ENCODE peak calls at places on chromosomes 6 and 20, in ten cellular contexts. One of them, this sample, is unnamed.
A peak's percentile ranks its signal among the peaks of the same experiment; 100 is the strongest.

GRCh38 chr6:159817951-159818739 is 18.1 kb downstream of the PNLDC1 start:
- DNase-seq in NCI-H1694: no peak
- DNase-seq in activated CD8-positive, alpha-beta memory T cell treated with anti-CD3 and anti-CD28 coated beads for 48 hours: no peak
- DNase-seq in NCI-H1417: no peak
- DNase-seq in AG10803: no peak
- DNase-seq in glomerular endothelial cell: no peak
- DNase-seq in islet precursor cell: no peak
- DNase-seq in germinal center: no peak
- DNase-seq in activated naive CD4-positive, alpha-beta T cell treated with anti-CD3 and anti-CD28 coated beads, Interleukin-2, amount 10 ng/mL, durations not matched to agents 7 days and 5 days: no peak
- DNase-seq in left ventricle myocardium inferior: no peak
- DNase-seq in this sample: no peak

GRCh38 chr6:2839195-2839981 is 2.3 kb downstream of the SERPINB1 start:
- DNase-seq in NCI-H1694: no peak
- DNase-seq in activated CD8-positive, alpha-beta memory T cell treated with anti-CD3 and anti-CD28 coated beads for 48 hours: no peak
- DNase-seq in NCI-H1417: no peak
- DNase-seq in AG10803: peak; percentile 33
- DNase-seq in glomerular endothelial cell: no peak
- DNase-seq in islet precursor cell: no peak
- DNase-seq in germinal center: no peak
- DNase-seq in activated naive CD4-positive, alpha-beta T cell treated with anti-CD3 and anti-CD28 coated beads, Interleukin-2, amount 10 ng/mL, durations not matched to agents 7 days and 5 days: no peak
- DNase-seq in left ventricle myocardium inferior: no peak
- DNase-seq in this sample: no peak

GRCh38 chr6:160462551-160463109 is 114.5 kb downstream of the SLC22A3 start:
- DNase-seq in NCI-H1694: no peak
- DNase-seq in activated CD8-positive, alpha-beta memory T cell treated with anti-CD3 and anti-CD28 coated beads for 48 hours: peak; percentile 17
- DNase-seq in NCI-H1417: no peak
- DNase-seq in AG10803: peak; percentile 92
- DNase-seq in glomerular endothelial cell: no peak
- DNase-seq in islet precursor cell: no peak
- DNase-seq in germinal center: no peak
- DNase-seq in activated naive CD4-positive, alpha-beta T cell treated with anti-CD3 and anti-CD28 coated beads, Interleukin-2, amount 10 ng/mL, durations not matched to agents 7 days and 5 days: peak; percentile 77
- DNase-seq in left ventricle myocardium inferior: no peak
- DNase-seq in this sample: no peak

GRCh38 chr6:158047120-158047518 is 65.5 kb downstream of the SYNJ2 start:
- DNase-seq in NCI-H1694: no peak
- DNase-seq in activated CD8-positive, alpha-beta memory T cell treated with anti-CD3 and anti-CD28 coated beads for 48 hours: no peak
- DNase-seq in NCI-H1417: no peak
- DNase-seq in AG10803: peak; percentile 89
- DNase-seq in glomerular endothelial cell: no peak
- DNase-seq in islet precursor cell: no peak
- DNase-seq in germinal center: no peak
- DNase-seq in activated naive CD4-positive, alpha-beta T cell treated with anti-CD3 and anti-CD28 coated beads, Interleukin-2, amount 10 ng/mL, durations not matched to agents 7 days and 5 days: peak; percentile 58
- DNase-seq in left ventricle myocardium inferior: peak; percentile 28
- DNase-seq in this sample: no peak

GRCh38 chr6:13262302-13263006 is 65.9 kb downstream of the TBC1D7 start:
- DNase-seq in NCI-H1694: no peak
- DNase-seq in activated CD8-positive, alpha-beta memory T cell treated with anti-CD3 and anti-CD28 coated beads for 48 hours: no peak
- DNase-seq in NCI-H1417: no peak
- DNase-seq in AG10803: peak; percentile 50
- DNase-seq in glomerular endothelial cell: no peak
- DNase-seq in islet precursor cell: no peak
- DNase-seq in germinal center: no peak
- DNase-seq in activated naive CD4-positive, alpha-beta T cell treated with anti-CD3 and anti-CD28 coated beads, Interleukin-2, amount 10 ng/mL, durations not matched to agents 7 days and 5 days: no peak
- DNase-seq in left ventricle myocardium inferior: no peak
- DNase-seq in this sample: no peak

GRCh38 chr6:16762547-16763477 is 1.6 kb upstream of the ATXN1 start:
- DNase-seq in NCI-H1694: no peak
- DNase-seq in activated CD8-positive, alpha-beta memory T cell treated with anti-CD3 and anti-CD28 coated beads for 48 hours: peak; percentile 22
- DNase-seq in NCI-H1417: peak; percentile 63
- DNase-seq in AG10803: peak; percentile 89
- DNase-seq in glomerular endothelial cell: peak; percentile 73
- DNase-seq in islet precursor cell: peak; percentile 73
- DNase-seq in germinal center: peak; percentile 63
- DNase-seq in activated naive CD4-positive, alpha-beta T cell treated with anti-CD3 and anti-CD28 coated beads, Interleukin-2, amount 10 ng/mL, durations not matched to agents 7 days and 5 days: peak; percentile 67
- DNase-seq in left ventricle myocardium inferior: no peak
- DNase-seq in this sample: no peak

GRCh38 chr6:82576284-82576683 is 212.7 kb downstream of the TPBG start:
- DNase-seq in NCI-H1694: no peak
- DNase-seq in activated CD8-positive, alpha-beta memory T cell treated with anti-CD3 and anti-CD28 coated beads for 48 hours: no peak
- DNase-seq in NCI-H1417: no peak
- DNase-seq in AG10803: no peak
- DNase-seq in glomerular endothelial cell: no peak
- DNase-seq in islet precursor cell: no peak
- DNase-seq in germinal center: no peak
- DNase-seq in activated naive CD4-positive, alpha-beta T cell treated with anti-CD3 and anti-CD28 coated beads, Interleukin-2, amount 10 ng/mL, durations not matched to agents 7 days and 5 days: no peak
- DNase-seq in left ventricle myocardium inferior: no peak
- DNase-seq in this sample: no peak

GRCh38 chr6:38542031-38542430 is 97.7 kb downstream of the BTBD9 start:
- DNase-seq in NCI-H1694: no peak
- DNase-seq in activated CD8-positive, alpha-beta memory T cell treated with anti-CD3 and anti-CD28 coated beads for 48 hours: no peak
- DNase-seq in NCI-H1417: no peak
- DNase-seq in AG10803: peak; percentile 9
- DNase-seq in glomerular endothelial cell: no peak
- DNase-seq in islet precursor cell: no peak
- DNase-seq in germinal center: no peak
- DNase-seq in activated naive CD4-positive, alpha-beta T cell treated with anti-CD3 and anti-CD28 coated beads, Interleukin-2, amount 10 ng/mL, durations not matched to agents 7 days and 5 days: no peak
- DNase-seq in left ventricle myocardium inferior: no peak
- DNase-seq in this sample: no peak

GRCh38 chr6:108671790-108672189 is 111.1 kb downstream of the FOXO3 start:
- DNase-seq in NCI-H1694: no peak
- DNase-seq in activated CD8-positive, alpha-beta memory T cell treated with anti-CD3 and anti-CD28 coated beads for 48 hours: no peak
- DNase-seq in NCI-H1417: no peak
- DNase-seq in AG10803: no peak
- DNase-seq in glomerular endothelial cell: no peak
- DNase-seq in islet precursor cell: no peak
- DNase-seq in germinal center: no peak
- DNase-seq in activated naive CD4-positive, alpha-beta T cell treated with anti-CD3 and anti-CD28 coated beads, Interleukin-2, amount 10 ng/mL, durations not matched to agents 7 days and 5 days: no peak
- DNase-seq in left ventricle myocardium inferior: no peak
- DNase-seq in this sample: no peak

GRCh38 chr6:128570439-128571063 is 50.2 kb upstream of the PTPRK start:
- DNase-seq in NCI-H1694: no peak
- DNase-seq in activated CD8-positive, alpha-beta memory T cell treated with anti-CD3 and anti-CD28 coated beads for 48 hours: no peak
- DNase-seq in NCI-H1417: no peak
- DNase-seq in AG10803: no peak
- DNase-seq in glomerular endothelial cell: no peak
- DNase-seq in islet precursor cell: peak; percentile 57
- DNase-seq in germinal center: no peak
- DNase-seq in activated naive CD4-positive, alpha-beta T cell treated with anti-CD3 and anti-CD28 coated beads, Interleukin-2, amount 10 ng/mL, durations not matched to agents 7 days and 5 days: no peak
- DNase-seq in left ventricle myocardium inferior: no peak
- DNase-seq in this sample: no peak

GRCh38 chr6:5782783-5783567 is 223.8 kb downstream of the NRN1 start:
- DNase-seq in NCI-H1694: peak; percentile 77
- DNase-seq in activated CD8-positive, alpha-beta memory T cell treated with anti-CD3 and anti-CD28 coated beads for 48 hours: no peak
- DNase-seq in NCI-H1417: no peak
- DNase-seq in AG10803: no peak
- DNase-seq in glomerular endothelial cell: no peak
- DNase-seq in islet precursor cell: peak; percentile 59
- DNase-seq in germinal center: no peak
- DNase-seq in activated naive CD4-positive, alpha-beta T cell treated with anti-CD3 and anti-CD28 coated beads, Interleukin-2, amount 10 ng/mL, durations not matched to agents 7 days and 5 days: no peak
- DNase-seq in left ventricle myocardium inferior: peak; percentile 76
- DNase-seq in this sample: no peak

GRCh38 chr6:121879149-121879548 is 443.7 kb downstream of the GJA1 start:
- DNase-seq in NCI-H1694: no peak
- DNase-seq in activated CD8-positive, alpha-beta memory T cell treated with anti-CD3 and anti-CD28 coated beads for 48 hours: no peak
- DNase-seq in NCI-H1417: no peak
- DNase-seq in AG10803: peak; percentile 91
- DNase-seq in glomerular endothelial cell: no peak
- DNase-seq in islet precursor cell: no peak
- DNase-seq in germinal center: no peak
- DNase-seq in activated naive CD4-positive, alpha-beta T cell treated with anti-CD3 and anti-CD28 coated beads, Interleukin-2, amount 10 ng/mL, durations not matched to agents 7 days and 5 days: no peak
- DNase-seq in left ventricle myocardium inferior: no peak
- DNase-seq in this sample: no peak

GRCh38 chr6:168089186-168090063 is 10.4 kb upstream of the FRMD1 start:
- DNase-seq in NCI-H1694: no peak
- DNase-seq in activated CD8-positive, alpha-beta memory T cell treated with anti-CD3 and anti-CD28 coated beads for 48 hours: no peak
- DNase-seq in NCI-H1417: peak; percentile 90
- DNase-seq in AG10803: no peak
- DNase-seq in glomerular endothelial cell: no peak
- DNase-seq in islet precursor cell: peak; percentile 68
- DNase-seq in germinal center: no peak
- DNase-seq in activated naive CD4-positive, alpha-beta T cell treated with anti-CD3 and anti-CD28 coated beads, Interleukin-2, amount 10 ng/mL, durations not matched to agents 7 days and 5 days: no peak
- DNase-seq in left ventricle myocardium inferior: no peak
- DNase-seq in this sample: no peak

GRCh38 chr20:23937303-23938117 is 51.1 kb downstream of the GGTLC1 start:
- DNase-seq in NCI-H1694: peak; percentile 62
- DNase-seq in activated CD8-positive, alpha-beta memory T cell treated with anti-CD3 and anti-CD28 coated beads for 48 hours: peak; percentile 32
- DNase-seq in NCI-H1417: peak; percentile 3
- DNase-seq in AG10803: peak; percentile 50
- DNase-seq in glomerular endothelial cell: peak; percentile 16
- DNase-seq in islet precursor cell: peak; percentile 84
- DNase-seq in germinal center: peak; percentile 26
- DNase-seq in activated naive CD4-positive, alpha-beta T cell treated with anti-CD3 and anti-CD28 coated beads, Interleukin-2, amount 10 ng/mL, durations not matched to agents 7 days and 5 days: peak; percentile 77
- DNase-seq in left ventricle myocardium inferior: peak; percentile 36
- DNase-seq in this sample: peak; percentile 23

GRCh38 chr6:102126488-102126887 is 733.0 kb downstream of the GRIK2 start:
- DNase-seq in NCI-H1694: no peak
- DNase-seq in activated CD8-positive, alpha-beta memory T cell treated with anti-CD3 and anti-CD28 coated beads for 48 hours: no peak
- DNase-seq in NCI-H1417: no peak
- DNase-seq in AG10803: no peak
- DNase-seq in glomerular endothelial cell: no peak
- DNase-seq in islet precursor cell: no peak
- DNase-seq in germinal center: no peak
- DNase-seq in activated naive CD4-positive, alpha-beta T cell treated with anti-CD3 and anti-CD28 coated beads, Interleukin-2, amount 10 ng/mL, durations not matched to agents 7 days and 5 days: no peak
- DNase-seq in left ventricle myocardium inferior: no peak
- DNase-seq in this sample: no peak

GRCh38 chr20:56940466-56940865 is 311.4 kb downstream of the TFAP2C start:
- DNase-seq in NCI-H1694: no peak
- DNase-seq in activated CD8-positive, alpha-beta memory T cell treated with anti-CD3 and anti-CD28 coated beads for 48 hours: no peak
- DNase-seq in NCI-H1417: no peak
- DNase-seq in AG10803: no peak
- DNase-seq in glomerular endothelial cell: no peak
- DNase-seq in islet precursor cell: no peak
- DNase-seq in germinal center: no peak
- DNase-seq in activated naive CD4-positive, alpha-beta T cell treated with anti-CD3 and anti-CD28 coated beads, Interleukin-2, amount 10 ng/mL, durations not matched to agents 7 days and 5 days: no peak
- DNase-seq in left ventricle myocardium inferior: no peak
- DNase-seq in this sample: no peak

GRCh38 chr6:11601776-11602605 is 64.4 kb downstream of the TMEM170B start:
- DNase-seq in NCI-H1694: no peak
- DNase-seq in activated CD8-positive, alpha-beta memory T cell treated with anti-CD3 and anti-CD28 coated beads for 48 hours: no peak
- DNase-seq in NCI-H1417: no peak
- DNase-seq in AG10803: no peak
- DNase-seq in glomerular endothelial cell: no peak
- DNase-seq in islet precursor cell: peak; percentile 86
- DNase-seq in germinal center: no peak
- DNase-seq in activated naive CD4-positive, alpha-beta T cell treated with anti-CD3 and anti-CD28 coated beads, Interleukin-2, amount 10 ng/mL, durations not matched to agents 7 days and 5 days: no peak
- DNase-seq in left ventricle myocardium inferior: no peak
- DNase-seq in this sample: no peak

GRCh38 chr6:32685603-32686002 is 19.1 kb upstream of the HLA-DQB1 start:
- DNase-seq in NCI-H1694: no peak
- DNase-seq in activated CD8-positive, alpha-beta memory T cell treated with anti-CD3 and anti-CD28 coated beads for 48 hours: no peak
- DNase-seq in NCI-H1417: no peak
- DNase-seq in AG10803: peak; percentile 6
- DNase-seq in glomerular endothelial cell: no peak
- DNase-seq in islet precursor cell: no peak
- DNase-seq in germinal center: peak; percentile 68
- DNase-seq in activated naive CD4-positive, alpha-beta T cell treated with anti-CD3 and anti-CD28 coated beads, Interleukin-2, amount 10 ng/mL, durations not matched to agents 7 days and 5 days: peak; percentile 64
- DNase-seq in left ventricle myocardium inferior: no peak
- DNase-seq in this sample: no peak

GRCh38 chr20:32451682-32452461 is 93.7 kb downstream of the ASXL1 start:
- DNase-seq in NCI-H1694: no peak
- DNase-seq in activated CD8-positive, alpha-beta memory T cell treated with anti-CD3 and anti-CD28 coated beads for 48 hours: no peak
- DNase-seq in NCI-H1417: no peak
- DNase-seq in AG10803: no peak
- DNase-seq in glomerular endothelial cell: no peak
- DNase-seq in islet precursor cell: no peak
- DNase-seq in germinal center: no peak
- DNase-seq in activated naive CD4-positive, alpha-beta T cell treated with anti-CD3 and anti-CD28 coated beads, Interleukin-2, amount 10 ng/mL, durations not matched to agents 7 days and 5 days: no peak
- DNase-seq in left ventricle myocardium inferior: peak; percentile 12
- DNase-seq in this sample: no peak

GRCh38 chr20:5705827-5706226 is 44.4 kb upstream of the SHLD1 start:
- DNase-seq in NCI-H1694: no peak
- DNase-seq in activated CD8-positive, alpha-beta memory T cell treated with anti-CD3 and anti-CD28 coated beads for 48 hours: no peak
- DNase-seq in NCI-H1417: no peak
- DNase-seq in AG10803: no peak
- DNase-seq in glomerular endothelial cell: no peak
- DNase-seq in islet precursor cell: no peak
- DNase-seq in germinal center: no peak
- DNase-seq in activated naive CD4-positive, alpha-beta T cell treated with anti-CD3 and anti-CD28 coated beads, Interleukin-2, amount 10 ng/mL, durations not matched to agents 7 days and 5 days: no peak
- DNase-seq in left ventricle myocardium inferior: no peak
- DNase-seq in this sample: no peak

This sample was measured in GOT3.